ENCODE peak calls at places on chromosomes 5 and 9, in four cellular contexts. D is HT1080, Q is mammary epithelial cell, T is colonic mucosa. S is an unnamed sample.

GRCh38 chr9:132249123-132249522 is 87.3 kb downstream of the NTNG2 start:
- DNase-seq in Q (no peak), T (no peak), D (no peak), S (no peak)

GRCh38 chr5:90504743-90505142 is 24.6 kb downstream of the LYSMD3 start:
- DNase-seq in T (no peak), D (no peak), Q (peak; percentile 15), S (no peak)

GRCh38 chr5:58816181-58816731 is 233.4 kb downstream of the RAB3C start:
- DNase-seq in D (no peak), T (no peak), Q (no peak), S (no peak)

GRCh38 chr9:114304416-114305188 is 18.3 kb upstream of the ORM1 start:
- DNase-seq in Q (no peak), D (no peak), T (peak; percentile 15), S (no peak)

GRCh38 chr5:77448831-77449230 is 43.3 kb downstream of the WDR41 start:
- DNase-seq in T (no peak), Q (no peak), D (no peak), S (no peak)

GRCh38 chr5:59838067-59838466 is 55.5 kb downstream of the PDE4D start:
- DNase-seq in T (no peak), Q (no peak), D (no peak), S (no peak)

GRCh38 chr9:86671018-86671417 is 276.3 kb downstream of the GAS1 start:
- DNase-seq in T (no peak), Q (no peak), D (no peak), S (no peak)

GRCh38 chr9:109816490-109816889 is 36.5 kb downstream of the PALM2AKAP2 start:
- DNase-seq in Q (peak; percentile 94), D (peak; percentile 100), T (no peak), S (peak; percentile 100)

GRCh38 chr9:137429974-137430722 is 7.0 kb downstream of the NOXA1 start:
- DNase-seq in Q (no peak), T (peak; percentile 68), D (no peak), S (peak; percentile 82)

GRCh38 chr9:37027582-37028424 is 6.3 kb downstream of the PAX5 start:
- DNase-seq in Q (peak; percentile 93), T (peak; percentile 90), D (peak; percentile 84), S (peak; percentile 99)

GRCh38 chr5:172881691-172882370 is 47.8 kb downstream of the ERGIC1 start:
- DNase-seq in D (peak; percentile 93), T (no peak), Q (no peak), S (peak; percentile 93)

GRCh38 chr5:174505621-174506020 is 218.8 kb upstream of the MSX2 start:
- DNase-seq in T (no peak), Q (peak; percentile 27), D (peak; percentile 82), S (peak; percentile 87)

GRCh38 chr5:154642499-154643245 is 112.5 kb upstream of the LARP1 start:
- DNase-seq in Q (peak; percentile 12), D (peak; percentile 49), T (no peak), S (no peak)

GRCh38 chr9:37466037-37466709 is 923 bp upstream of the ZBTB5 start:
- DNase-seq in T (peak; percentile 81), Q (peak; percentile 78), D (peak; percentile 81), S (peak; percentile 93)

GRCh38 chr5:31317642-31318041 is 124.2 kb downstream of the CDH6 start:
- DNase-seq in Q (no peak), D (no peak), T (no peak), S (peak; percentile 29)

GRCh38 chr9:137590469-137591383 is at the start of gene ZMYND19:
- DNase-seq in T (peak; percentile 87), D (peak; percentile 58), Q (peak; percentile 83), S (peak; percentile 96)

GRCh38 chr5:161544350-161544765 is 2.2 kb downstream of the GABRB2 start:
- DNase-seq in D (peak; percentile 27), Q (peak; percentile 5), T (peak; percentile 52), S (peak; percentile 28)

GRCh38 chr9:93326056-93326455 is 125.4 kb upstream of the FAM120A start:
- DNase-seq in Q (no peak), D (no peak), T (no peak), S (no peak)

GRCh38 chr9:91179237-91180138 is 182.2 kb downstream of the AUH start:
- DNase-seq in D (peak; percentile 84), Q (peak; percentile 64), T (no peak), S (peak; percentile 74)

GRCh38 chr9:11933926-11934325 is 759.3 kb upstream of the TYRP1 start:
- DNase-seq in Q (no peak), T (no peak), D (peak; percentile 42), S (peak; percentile 55)

GRCh38 chr9:103649086-103649485 is 445.0 kb upstream of the SMC2 start:
- DNase-seq in T (no peak), Q (no peak), D (no peak), S (no peak)

GRCh38 chr5:171149333-171149732 is 159.7 kb upstream of the TLX3 start:
- DNase-seq in D (no peak), Q (no peak), T (no peak), S (no peak)

GRCh38 chr5:77120086-77120485 is 33.0 kb upstream of the ZBED3 start:
- DNase-seq in D (no peak), T (no peak), Q (no peak), S (no peak)

GRCh38 chr9:2158111-2158610 is 143.0 kb downstream of the SMARCA2 start:
- DNase-seq in Q (peak; percentile 76), T (peak; percentile 57), D (peak; percentile 78), S (peak; percentile 72)

GRCh38 chr5:83434929-83435328 is 36.6 kb upstream of the VCAN start:
- DNase-seq in D (no peak), Q (no peak), T (no peak), S (no peak)

GRCh38 chr5:56557198-56557597 is 258.2 kb upstream of the MAP3K1 start:
- DNase-seq in T (no peak), Q (no peak), D (no peak), S (no peak)

GRCh38 chr9:6229604-6230003 is 14.0 kb downstream of the IL33 start:
- DNase-seq in Q (no peak), T (peak; percentile 41), D (no peak), S (peak; percentile 16)

GRCh38 chr9:22238809-22239684 is 207.6 kb upstream of the DMRTA1 start:
- DNase-seq in T (no peak), D (peak; percentile 86), Q (peak; percentile 71), S (no peak)

GRCh38 chr5:76617229-76617628 is 6.0 kb downstream of the F2RL2 start:
- DNase-seq in Q (no peak), D (no peak), T (no peak), S (no peak)

GRCh38 chr5:36600847-36601527 is 5.4 kb upstream of the SLC1A3 start:
- DNase-seq in T (no peak), D (no peak), Q (no peak), S (no peak)

GRCh38 chr5:30838936-30839511 is 354.5 kb upstream of the CDH6 start:
- DNase-seq in D (no peak), T (no peak), Q (no peak), S (no peak)

GRCh38 chr5:169534311-169534880 is 49.2 kb upstream of the SPDL1 start:
- DNase-seq in D (no peak), T (no peak), Q (no peak), S (no peak)

GRCh38 chr9:128143409-128144238 is 5.6 kb upstream of the LCN2 start:
- DNase-seq in T (peak; percentile 50), D (no peak), Q (no peak), S (no peak)

GRCh38 chr5:113147088-113147487 is 170.5 kb downstream of the DCP2 start:
- DNase-seq in T (no peak), D (peak; percentile 33), Q (peak; percentile 76), S (peak; percentile 57)

GRCh38 chr5:36217992-36218391 is 23.7 kb downstream of the NADK2 start:
- DNase-seq in T (no peak), D (no peak), Q (no peak), S (no peak)